ENCODE peak calls at places on chromosomes 4 and X, in eight cellular contexts. One of them, this sample, is unnamed.

GRCh38 chr4:77538574-77539157 is 67.0 kb upstream of the CXCL13 start:
- ATAC-seq in activated T-cell treated with anti-CD3 and anti-CD28 coated beads, Interleukin-2, amount 50 U/mL, for 4 hours: no peak
- ATAC-seq in Panc1: no peak
- ATAC-seq in left lung: peak
- ATAC-seq in WTC11: no peak
- ATAC-seq in sciatic nerve: peak
- ATAC-seq in left cardiac atrium: no peak
- ATAC-seq in mucosa of descending colon: peak
- ATAC-seq in this sample: no peak

GRCh38 chr4:176970853-176971252 is 178.1 kb upstream of the VEGFC start:
- ATAC-seq in activated T-cell treated with anti-CD3 and anti-CD28 coated beads, Interleukin-2, amount 50 U/mL, for 4 hours: no peak
- ATAC-seq in Panc1: no peak
- ATAC-seq in left lung: no peak
- ATAC-seq in WTC11: no peak
- ATAC-seq in sciatic nerve: no peak
- ATAC-seq in left cardiac atrium: peak
- ATAC-seq in mucosa of descending colon: no peak
- ATAC-seq in this sample: no peak

GRCh38 chr4:113996599-113997177 is 17.2 kb upstream of the ARSJ start:
- ATAC-seq in activated T-cell treated with anti-CD3 and anti-CD28 coated beads, Interleukin-2, amount 50 U/mL, for 4 hours: no peak
- ATAC-seq in Panc1: no peak
- ATAC-seq in left lung: no peak
- ATAC-seq in WTC11: peak
- ATAC-seq in sciatic nerve: no peak
- ATAC-seq in left cardiac atrium: no peak
- ATAC-seq in mucosa of descending colon: no peak
- ATAC-seq in this sample: peak

GRCh38 chrX:45758738-45759397 is 558.2 kb upstream of the DIPK2B start:
- ATAC-seq in activated T-cell treated with anti-CD3 and anti-CD28 coated beads, Interleukin-2, amount 50 U/mL, for 4 hours: peak
- ATAC-seq in Panc1: peak
- ATAC-seq in left lung: no peak
- ATAC-seq in WTC11: no peak
- ATAC-seq in sciatic nerve: no peak
- ATAC-seq in left cardiac atrium: no peak
- ATAC-seq in mucosa of descending colon: peak
- ATAC-seq in this sample: peak

GRCh38 chr4:95250544-95251137 is 298.1 kb downstream of the UNC5C start:
- ATAC-seq in activated T-cell treated with anti-CD3 and anti-CD28 coated beads, Interleukin-2, amount 50 U/mL, for 4 hours: no peak
- ATAC-seq in Panc1: no peak
- ATAC-seq in left lung: peak
- ATAC-seq in WTC11: no peak
- ATAC-seq in sciatic nerve: no peak
- ATAC-seq in left cardiac atrium: no peak
- ATAC-seq in mucosa of descending colon: peak
- ATAC-seq in this sample: no peak

GRCh38 chrX:2965965-2966364 is 36.8 kb upstream of the ARSD start:
- ATAC-seq in activated T-cell treated with anti-CD3 and anti-CD28 coated beads, Interleukin-2, amount 50 U/mL, for 4 hours: no peak
- ATAC-seq in Panc1: no peak
- ATAC-seq in left lung: peak
- ATAC-seq in WTC11: no peak
- ATAC-seq in sciatic nerve: no peak
- ATAC-seq in left cardiac atrium: no peak
- ATAC-seq in mucosa of descending colon: peak
- ATAC-seq in this sample: no peak

GRCh38 chrX:24380273-24381036 is 20.0 kb downstream of the SUPT20HL1 start:
- ATAC-seq in activated T-cell treated with anti-CD3 and anti-CD28 coated beads, Interleukin-2, amount 50 U/mL, for 4 hours: no peak
- ATAC-seq in Panc1: no peak
- ATAC-seq in left lung: no peak
- ATAC-seq in WTC11: no peak
- ATAC-seq in sciatic nerve: peak
- ATAC-seq in left cardiac atrium: peak
- ATAC-seq in mucosa of descending colon: no peak
- ATAC-seq in this sample: no peak

GRCh38 chrX:9597361-9598035 is 132.6 kb downstream of the TBL1X start:
- ATAC-seq in activated T-cell treated with anti-CD3 and anti-CD28 coated beads, Interleukin-2, amount 50 U/mL, for 4 hours: no peak
- ATAC-seq in Panc1: no peak
- ATAC-seq in left lung: no peak
- ATAC-seq in WTC11: no peak
- ATAC-seq in sciatic nerve: no peak
- ATAC-seq in left cardiac atrium: no peak
- ATAC-seq in mucosa of descending colon: no peak
- ATAC-seq in this sample: no peak

GRCh38 chrX:7941390-7942042 is 14.3 kb upstream of the PNPLA4 start:
- ATAC-seq in activated T-cell treated with anti-CD3 and anti-CD28 coated beads, Interleukin-2, amount 50 U/mL, for 4 hours: no peak
- ATAC-seq in Panc1: no peak
- ATAC-seq in left lung: peak
- ATAC-seq in WTC11: peak
- ATAC-seq in sciatic nerve: no peak
- ATAC-seq in left cardiac atrium: no peak
- ATAC-seq in mucosa of descending colon: peak
- ATAC-seq in this sample: no peak

GRCh38 chr4:3399277-3400194 is 42.2 kb upstream of the HGFAC start:
- ATAC-seq in activated T-cell treated with anti-CD3 and anti-CD28 coated beads, Interleukin-2, amount 50 U/mL, for 4 hours: no peak
- ATAC-seq in Panc1: peak
- ATAC-seq in left lung: no peak
- ATAC-seq in WTC11: peak
- ATAC-seq in sciatic nerve: no peak
- ATAC-seq in left cardiac atrium: peak
- ATAC-seq in mucosa of descending colon: peak
- ATAC-seq in this sample: no peak

GRCh38 chrX:79259073-79259689 is 108.0 kb downstream of the ITM2A start:
- ATAC-seq in activated T-cell treated with anti-CD3 and anti-CD28 coated beads, Interleukin-2, amount 50 U/mL, for 4 hours: peak
- ATAC-seq in Panc1: no peak
- ATAC-seq in left lung: peak
- ATAC-seq in WTC11: no peak
- ATAC-seq in sciatic nerve: no peak
- ATAC-seq in left cardiac atrium: peak
- ATAC-seq in mucosa of descending colon: peak
- ATAC-seq in this sample: peak

GRCh38 chr4:85825937-85826678 is 351.2 kb downstream of the ARHGAP24 start:
- ATAC-seq in activated T-cell treated with anti-CD3 and anti-CD28 coated beads, Interleukin-2, amount 50 U/mL, for 4 hours: no peak
- ATAC-seq in Panc1: peak
- ATAC-seq in left lung: peak
- ATAC-seq in WTC11: peak
- ATAC-seq in sciatic nerve: peak
- ATAC-seq in left cardiac atrium: peak
- ATAC-seq in mucosa of descending colon: peak
- ATAC-seq in this sample: no peak

GRCh38 chrX:107659286-107659685 is 31.0 kb downstream of the PRPS1 start:
- ATAC-seq in activated T-cell treated with anti-CD3 and anti-CD28 coated beads, Interleukin-2, amount 50 U/mL, for 4 hours: no peak
- ATAC-seq in Panc1: peak
- ATAC-seq in left lung: no peak
- ATAC-seq in WTC11: no peak
- ATAC-seq in sciatic nerve: no peak
- ATAC-seq in left cardiac atrium: no peak
- ATAC-seq in mucosa of descending colon: no peak
- ATAC-seq in this sample: no peak

This sample was measured in activated CD4-positive, CD25-positive, alpha-beta regulatory T cell treated with anti-CD3 and anti-CD28 coated beads, Interleukin-2, amount 50 U/mL, for 24 hours.